ENCODE peak calls at places on chromosomes 5 and 9, in ten cellular contexts. D is DND-41, X is fibroblast of the aortic adventitia, N is cardiac fibroblast, Z is Caco-2, E is transverse colon, R is K562, G is uterus, S is testis, V is AG04450. U is an unnamed sample.

GRCh38 chr9:100714372-100715099 is 136.7 kb downstream of the CAVIN4 start:
- DNase-seq in D (peak; percentile 50), X (peak; percentile 63), N (peak; percentile 74), Z (peak; percentile 73), E (peak; percentile 50), R (peak; percentile 81), G (no peak), S (peak; percentile 79), V (peak; percentile 1), U (no peak)

GRCh38 chr9:27094640-27095039 is 14.4 kb upstream of the TEK start:
- DNase-seq in D (no peak), X (peak; percentile 78), N (peak; percentile 97), Z (no peak), E (no peak), R (no peak), G (no peak), S (no peak), V (no peak), U (no peak)

GRCh38 chr9:108244676-108245075 is 611.1 kb downstream of the ACTL7B start:
- DNase-seq in D (no peak), X (no peak), N (no peak), Z (no peak), E (no peak), R (no peak), G (no peak), S (no peak), V (no peak), U (no peak)

GRCh38 chr5:126651013-126651577 is 50.3 kb downstream of the PHAX start:
- DNase-seq in D (no peak), X (no peak), N (no peak), Z (no peak), E (no peak), R (no peak), G (no peak), S (no peak), V (no peak), U (no peak)

GRCh38 chr9:108272350-108272899 is 583.4 kb downstream of the ACTL7B start:
- DNase-seq in D (no peak), X (peak; percentile 73), N (peak; percentile 69), Z (peak; percentile 70), E (peak; percentile 66), R (peak; percentile 50), G (peak; percentile 35), S (peak; percentile 64), V (peak; percentile 7), U (no peak)

GRCh38 chr9:135579889-135580660 is 18.5 kb downstream of the PAEP start:
- DNase-seq in D (no peak), X (no peak), N (no peak), Z (no peak), E (no peak), R (no peak), G (no peak), S (no peak), V (no peak), U (no peak)

GRCh38 chr9:105063665-105064247 is 135.8 kb upstream of the ABCA1 start:
- DNase-seq in D (peak; percentile 5), X (peak; percentile 92), N (peak; percentile 97), Z (no peak), E (peak; percentile 18), R (no peak), G (peak; percentile 20), S (peak; percentile 34), V (no peak), U (no peak)

GRCh38 chr9:126919193-126919592 is 4.6 kb downstream of the RALGPS1 start:
- DNase-seq in D (no peak), X (no peak), N (no peak), Z (no peak), E (no peak), R (no peak), G (no peak), S (no peak), V (no peak), U (no peak)

GRCh38 chr9:136014147-136014927 is 53.2 kb upstream of the UBAC1 start:
- DNase-seq in D (no peak), X (no peak), N (no peak), Z (no peak), E (peak; percentile 5), R (no peak), G (no peak), S (no peak), V (no peak), U (no peak)

GRCh38 chr5:37889612-37890317 is 49.9 kb upstream of the GDNF start:
- DNase-seq in D (no peak), X (peak; percentile 63), N (peak; percentile 84), Z (no peak), E (no peak), R (no peak), G (no peak), S (no peak), V (peak; percentile 64), U (no peak)

GRCh38 chr9:14542071-14542470 is 151.2 kb downstream of the ZDHHC21 start:
- DNase-seq in D (no peak), X (no peak), N (no peak), Z (no peak), E (no peak), R (no peak), G (no peak), S (no peak), V (no peak), U (no peak)

GRCh38 chr9:109241207-109241606 is 74.2 kb upstream of the FRRS1L start:
- DNase-seq in D (no peak), X (no peak), N (no peak), Z (no peak), E (no peak), R (no peak), G (no peak), S (no peak), V (no peak), U (no peak)

GRCh38 chr5:96324708-96325107 is 108.3 kb downstream of the PCSK1 start:
- DNase-seq in D (no peak), X (peak; percentile 88), N (peak; percentile 94), Z (no peak), E (no peak), R (no peak), G (no peak), S (no peak), V (peak; percentile 81), U (no peak)

GRCh38 chr9:29213374-29214161 is 1640.3 kb upstream of the C9orf72 start:
- DNase-seq in D (no peak), X (no peak), N (no peak), Z (no peak), E (no peak), R (no peak), G (no peak), S (peak; percentile 61), V (no peak), U (no peak)

GRCh38 chr9:106174331-106174730 is 480.0 kb downstream of the TMEM38B start:
- DNase-seq in D (no peak), X (no peak), N (no peak), Z (peak; percentile 34), E (no peak), R (no peak), G (no peak), S (no peak), V (no peak), U (no peak)

GRCh38 chr5:114062940-114063867 is 298.7 kb upstream of the KCNN2 start:
- DNase-seq in D (no peak), X (no peak), N (no peak), Z (no peak), E (no peak), R (no peak), G (no peak), S (no peak), V (no peak), U (no peak)

GRCh38 chr9:131361202-131361833 is 32.6 kb upstream of the PRRC2B start:
- DNase-seq in D (peak; percentile 42), X (peak; percentile 16), N (peak; percentile 12), Z (no peak), E (peak; percentile 20), R (peak; percentile 34), G (no peak), S (no peak), V (no peak), U (peak; percentile 35)

GRCh38 chr5:120988970-120989369 is 524.9 kb downstream of the PRR16 start:
- DNase-seq in D (no peak), X (no peak), N (no peak), Z (no peak), E (no peak), R (no peak), G (no peak), S (no peak), V (no peak), U (no peak)
- H3K4me3 ChIP-seq in D (no peak overlapping the region), X (no peak overlapping the region), N (no peak overlapping the region), Z (no peak overlapping the region), E (no peak overlapping the region), R (no peak overlapping the region), G (no peak overlapping the region), S (no peak overlapping the region), V (no peak overlapping the region), U (no peak overlapping the region)

DNA sequence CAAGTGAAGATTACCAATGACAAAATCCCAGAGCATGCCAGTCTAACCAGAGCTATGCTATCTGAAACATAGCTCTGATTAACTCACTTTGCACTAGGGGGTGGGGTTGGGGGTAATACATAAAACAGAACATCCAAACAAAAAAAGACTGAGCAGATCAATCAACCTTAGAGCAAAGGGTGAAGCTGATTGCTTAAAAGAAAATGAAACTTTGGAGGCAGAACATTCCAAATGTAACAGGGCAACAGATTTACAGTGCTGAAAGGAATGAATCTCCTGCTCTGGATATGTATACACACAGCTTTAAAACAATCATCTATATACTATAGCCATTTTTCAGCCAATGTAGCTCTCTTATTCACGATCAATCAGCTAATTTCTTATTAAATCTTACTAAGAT is 4.9 kb downstream of the IL6ST start:
- DNase-seq in D (no peak), X (no peak), N (no peak), Z (no peak), E (no peak), R (no peak), G (no peak), S (no peak), V (no peak), U (no peak)
- H3K4me3 ChIP-seq in D (no peak overlapping the region), X (peak overlapping the region; percentile 20), N (no peak overlapping the region), Z (no peak overlapping the region), E (no peak overlapping the region), R (no peak overlapping the region), G (no peak overlapping the region), S (no peak overlapping the region), V (peak overlapping the region; percentile 23), U (no peak overlapping the region)

GRCh38 chr5:80269991-80270438 is 14.2 kb upstream of the SERINC5 start:
- DNase-seq in D (no peak), X (no peak), N (no peak), Z (no peak), E (no peak), R (no peak), G (no peak), S (no peak), V (no peak), U (peak; percentile 44)

GRCh38 chr5:80266566-80266965 is 10.7 kb upstream of the SERINC5 start:
- DNase-seq in D (no peak), X (no peak), N (no peak), Z (no peak), E (no peak), R (no peak), G (no peak), S (no peak), V (no peak), U (no peak)

GRCh38 chr5:80268916-80269315 is 13.1 kb upstream of the SERINC5 start:
- DNase-seq in D (no peak), X (no peak), N (no peak), Z (no peak), E (no peak), R (no peak), G (no peak), S (no peak), V (no peak), U (no peak)
- H3K4me3 ChIP-seq in D (no peak overlapping the region), X (no peak overlapping the region), N (no peak overlapping the region), Z (no peak overlapping the region), E (no peak overlapping the region), R (no peak overlapping the region), G (no peak overlapping the region), S (no peak overlapping the region), V (no peak overlapping the region), U (no peak overlapping the region)

GRCh38 chr5:59709346-59709821 is 184.1 kb downstream of the PDE4D start:
- DNase-seq in D (no peak), X (no peak), N (no peak), Z (no peak), E (no peak), R (no peak), G (no peak), S (no peak), V (no peak), U (no peak)
- H3K4me3 ChIP-seq in D (no peak overlapping the region), X (no peak overlapping the region), N (no peak overlapping the region), Z (no peak overlapping the region), E (no peak overlapping the region), R (no peak overlapping the region), G (no peak overlapping the region), S (no peak overlapping the region), V (no peak overlapping the region), U (no peak overlapping the region)

U was measured in CD8-positive, alpha-beta T cell.